ENCODE peak calls at places on chromosomes 5 and 9, in eight cellular contexts. S is WERI-Rb-1, U is cardiac muscle cell, X is IMR-90, I is body of pancreas, J is mammary epithelial cell, N is dorsolateral prefrontal cortex, H is uterus. Q is an unnamed sample.

GRCh38 chr5:148343603-148344230 is 8.4 kb downstream of the SPINK9 start:
- DNase-seq in S (no peak), U (peak; percentile 13), X (no peak), I (no peak), J (no peak), N (no peak), H (no peak), Q (no peak)

GRCh38 chr9:70412678-70413426 is 1.6 kb downstream of the KLF9 start:
- DNase-seq in S (peak; percentile 14), U (peak; percentile 69), X (peak; percentile 79), I (peak; percentile 91), J (peak; percentile 67), N (peak; percentile 76), H (peak; percentile 87), Q (peak; percentile 83)

GRCh38 chr9:112870556-112870955 is 20.1 kb downstream of the SLC46A2 start:
- DNase-seq in S (no peak), U (no peak), X (no peak), I (no peak), J (no peak), N (no peak), H (no peak), Q (no peak)

GRCh38 chr5:149389552-149390495 is 10.7 kb upstream of the IL17B start:
- DNase-seq in S (peak; percentile 94), U (no peak), X (no peak), I (no peak), J (no peak), N (no peak), H (no peak), Q (no peak)

GRCh38 chr9:136153381-136154065 is 34.8 kb upstream of the TMEM250 start:
- DNase-seq in S (peak; percentile 54), U (no peak), X (no peak), I (no peak), J (no peak), N (no peak), H (no peak), Q (no peak)

GRCh38 chr9:98654247-98654646 is 54.5 kb downstream of the GABBR2 start:
- DNase-seq in S (no peak), U (no peak), X (peak; percentile 77), I (no peak), J (no peak), N (no peak), H (no peak), Q (no peak)

GRCh38 chr5:134138416-134139376 is 24.2 kb downstream of the TCF7 start:
- DNase-seq in S (peak; percentile 5), U (no peak), X (peak; percentile 69), I (peak; percentile 3), J (peak; percentile 90), N (no peak), H (no peak), Q (no peak)

GRCh38 chr9:101578378-101578777 is 16.4 kb downstream of the PPP3R2 start:
- DNase-seq in S (no peak), U (no peak), X (peak; percentile 9), I (no peak), J (no peak), N (no peak), H (no peak), Q (no peak)

GRCh38 chr5:9176641-9177040 is 369.2 kb downstream of the SEMA5A start:
- DNase-seq in S (no peak), U (no peak), X (no peak), I (no peak), J (no peak), N (no peak), H (no peak), Q (no peak)

GRCh38 chr5:179346401-179346800 is 1.1 kb upstream of the ADAMTS2 start:
- DNase-seq in S (no peak), U (no peak), X (no peak), I (no peak), J (no peak), N (no peak), H (no peak), Q (no peak)

GRCh38 chr9:72351538-72352453 is 13.2 kb downstream of the ZFAND5 start:
- DNase-seq in S (no peak), U (no peak), X (peak; percentile 91), I (no peak), J (peak; percentile 80), N (no peak), H (no peak), Q (no peak)

GRCh38 chr5:95130951-95131350 is 153.9 kb downstream of the MCTP1 start:
- DNase-seq in S (no peak), U (no peak), X (no peak), I (no peak), J (peak; percentile 14), N (no peak), H (no peak), Q (no peak)

GRCh38 chr9:134390537-134390936 is 64.3 kb downstream of the RXRA start:
- DNase-seq in S (no peak), U (no peak), X (no peak), I (no peak), J (no peak), N (no peak), H (no peak), Q (no peak)

DNA sequence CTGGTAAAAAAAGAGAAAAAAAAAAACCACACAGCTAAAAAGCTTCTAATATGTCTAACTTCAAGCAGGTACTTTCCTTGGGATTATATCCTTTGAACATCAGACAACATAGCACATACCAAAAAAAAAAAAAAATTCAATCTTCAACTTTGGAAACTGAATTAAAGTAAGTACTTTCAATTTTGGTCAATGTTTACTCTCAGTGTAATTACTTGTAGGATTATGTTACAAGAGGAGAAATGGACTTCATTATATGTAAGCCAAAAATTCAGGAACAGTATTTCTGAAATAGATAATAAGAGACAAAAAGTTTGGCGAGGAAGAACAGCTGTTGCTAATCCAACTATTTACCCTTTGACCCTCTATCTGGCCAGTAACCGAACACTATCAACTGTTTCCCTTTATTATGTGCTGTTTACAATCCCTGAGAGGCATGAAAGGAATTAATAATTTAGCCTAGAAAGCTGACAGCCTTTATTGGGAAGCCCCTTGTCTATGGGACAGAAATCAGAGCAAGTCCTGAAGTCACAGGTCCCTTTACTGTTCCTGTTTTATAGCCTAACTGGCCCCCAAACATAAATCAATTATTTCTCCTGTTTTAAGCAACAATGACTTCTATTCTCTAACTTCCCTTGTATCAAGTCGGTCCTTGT is 46.6 kb downstream of the NR6A1 start:
- DNase-seq in S (no peak), U (no peak), X (no peak), I (no peak), J (no peak), N (no peak), H (no peak), Q (no peak)
- H3K4me3 ChIP-seq in S (no peak overlapping the region), U (no peak overlapping the region), X (no peak overlapping the region), I (no peak overlapping the region), J (no peak overlapping the region), N (no peak overlapping the region), H (no peak overlapping the region), Q (no peak overlapping the region)

GRCh38 chr5:132822650-132823480 is 7.6 kb downstream of the SHROOM1 start:
- DNase-seq in S (no peak), U (peak; percentile 62), X (no peak), I (peak; percentile 65), J (no peak), N (no peak), H (peak; percentile 15), Q (no peak)

GRCh38 chr5:132825165-132825823 is 5.2 kb downstream of the SHROOM1 start:
- DNase-seq in S (no peak), U (no peak), X (no peak), I (no peak), J (no peak), N (no peak), H (no peak), Q (no peak)

GRCh38 chr5:132823481-132824050 is 6.9 kb downstream of the SHROOM1 start:
- DNase-seq in S (no peak), U (no peak), X (no peak), I (no peak), J (no peak), N (no peak), H (no peak), Q (no peak)

GRCh38 chr5:132825824-132826391 is 4.5 kb downstream of the SHROOM1 start:
- DNase-seq in S (no peak), U (no peak), X (no peak), I (no peak), J (no peak), N (no peak), H (no peak), Q (no peak)

GRCh38 chr5:132824426-132824825 is 6.0 kb downstream of the SHROOM1 start:
- DNase-seq in S (no peak), U (no peak), X (no peak), I (no peak), J (no peak), N (no peak), H (no peak), Q (no peak)
- H3K27me3 ChIP-seq in S (no peaks in the 10 kb centered on the region), U (peaks cover 52% of the 10 kb centered on the region), X (no peaks in the 10 kb centered on the region), I (no peaks in the 10 kb centered on the region), J (no peaks in the 10 kb centered on the region), N (no peaks in the 10 kb centered on the region), H (no peaks in the 10 kb centered on the region), Q (peaks cover 14% of the 10 kb centered on the region)

GRCh38 chr9:35756743-35757526 is 2.9 kb upstream of the MSMP start:
- DNase-seq in S (peak; percentile 68), U (peak; percentile 64), X (no peak), I (peak; percentile 86), J (peak; percentile 46), N (peak; percentile 62), H (peak; percentile 67), Q (peak; percentile 79)
- H3K4me3 ChIP-seq in S (peak overlapping the region; percentile 90), U (peak overlapping the region; percentile 72), X (no peak overlapping the region), I (peak overlapping the region; percentile 57), J (peak overlapping the region; percentile 64), N (peak overlapping the region; percentile 79), H (peak overlapping the region; percentile 41), Q (peak overlapping the region; percentile 49)

DNA sequence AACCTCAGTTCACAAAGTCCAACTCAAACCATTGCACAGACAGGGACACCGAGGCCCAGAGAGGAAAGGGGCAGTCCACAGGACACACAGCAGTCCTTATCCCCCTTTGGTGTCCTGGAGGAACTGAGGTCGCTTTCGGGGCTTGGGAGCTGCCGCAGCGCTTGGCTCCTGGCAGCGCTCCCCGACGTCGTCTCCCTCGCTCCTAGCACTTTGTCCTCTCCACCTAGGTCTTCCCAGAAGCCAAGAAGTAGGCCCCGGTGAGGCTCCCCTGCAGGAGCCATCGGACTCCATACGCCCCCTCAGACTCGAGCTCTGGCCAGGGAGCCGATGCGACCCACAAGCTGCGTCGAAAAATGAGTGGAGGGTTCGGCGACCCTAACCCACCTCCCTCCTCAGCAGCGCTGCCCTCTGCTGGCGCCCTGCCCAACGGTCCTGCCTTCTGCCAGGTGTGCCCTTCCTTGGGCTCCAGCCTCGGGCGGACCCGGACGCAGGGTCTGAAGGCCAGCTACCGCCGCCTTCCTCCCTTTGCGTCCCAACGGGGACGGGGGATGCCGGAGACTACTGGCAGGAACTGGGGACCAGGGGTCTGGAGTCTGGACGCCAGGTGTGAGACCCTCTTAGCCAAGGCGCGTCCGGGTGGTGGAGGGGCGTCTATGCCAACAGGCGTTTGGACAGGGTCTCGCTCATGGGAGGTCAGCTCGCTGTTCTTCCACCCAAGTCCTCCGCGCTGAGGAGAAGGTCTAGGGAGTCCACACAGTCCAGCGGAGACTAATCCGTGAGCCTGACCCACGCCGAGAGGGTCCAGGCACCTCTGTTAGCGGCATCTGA is 2.1 kb upstream of the PRDM12 start:
- DNase-seq in S (peak; percentile 35), U (no peak), X (no peak), I (no peak), J (no peak), N (no peak), H (no peak), Q (no peak)
- H3K27me3 ChIP-seq in S (peaks cover 99% of the 10 kb centered on the region), U (peaks cover 100% of the 10 kb centered on the region), X (peaks cover 97% of the 10 kb centered on the region), I (peaks cover 4% of the 10 kb centered on the region), J (peaks cover 87% of the 10 kb centered on the region), N (peaks cover 99% of the 10 kb centered on the region), H (peaks cover 52% of the 10 kb centered on the region), Q (peaks cover 100% of the 10 kb centered on the region)